ENCODE peak calls at places on chromosomes 4 and X, in six cellular contexts. One of them, this sample, is unnamed.

GRCh38 chr4:25065901-25066610 is 35.3 kb upstream of the LGI2 start:
- DNase-seq in mammary epithelial cell: no peak
- DNase-seq in MCF 10A: no peak
- DNase-seq in mucosa of descending colon: no peak
- DNase-seq in lower leg skin: no peak
- DNase-seq in breast epithelium: no peak
- DNase-seq in this sample: no peak

GRCh38 chr4:82517043-82517442 is 44.7 kb downstream of the TMEM150C start:
- DNase-seq in mammary epithelial cell: no peak
- DNase-seq in MCF 10A: no peak
- DNase-seq in mucosa of descending colon: no peak
- DNase-seq in lower leg skin: no peak
- DNase-seq in breast epithelium: no peak
- DNase-seq in this sample: no peak

GRCh38 chr4:73869130-73870055 is at the start of gene CXCL1:
- DNase-seq in mammary epithelial cell: peak
- DNase-seq in MCF 10A: peak
- DNase-seq in mucosa of descending colon: peak
- DNase-seq in lower leg skin: no peak
- DNase-seq in breast epithelium: no peak
- DNase-seq in this sample: no peak

GRCh38 chr4:1494416-1495315 is 88.4 kb upstream of the NKX1-1 start:
- DNase-seq in mammary epithelial cell: no peak
- DNase-seq in MCF 10A: no peak
- DNase-seq in mucosa of descending colon: no peak
- DNase-seq in lower leg skin: no peak
- DNase-seq in breast epithelium: no peak
- DNase-seq in this sample: no peak

GRCh38 chrX:48541140-48541814 is 1.8 kb downstream of the TBC1D25 start:
- DNase-seq in mammary epithelial cell: no peak
- DNase-seq in MCF 10A: no peak
- DNase-seq in mucosa of descending colon: no peak
- DNase-seq in lower leg skin: no peak
- DNase-seq in breast epithelium: no peak
- DNase-seq in this sample: no peak

GRCh38 chr4:37008199-37008598 is 236.3 kb upstream of the NWD2 start:
- DNase-seq in mammary epithelial cell: no peak
- DNase-seq in MCF 10A: peak
- DNase-seq in mucosa of descending colon: peak
- DNase-seq in lower leg skin: no peak
- DNase-seq in breast epithelium: no peak
- DNase-seq in this sample: no peak

GRCh38 chr4:149793459-149793858 is 22.2 kb downstream of the IQCM start:
- DNase-seq in mammary epithelial cell: peak
- DNase-seq in MCF 10A: peak
- DNase-seq in mucosa of descending colon: no peak
- DNase-seq in lower leg skin: no peak
- DNase-seq in breast epithelium: no peak
- DNase-seq in this sample: no peak

GRCh38 chr4:65422109-65422508 is 248.2 kb downstream of the EPHA5 start:
- DNase-seq in mammary epithelial cell: no peak
- DNase-seq in MCF 10A: no peak
- DNase-seq in mucosa of descending colon: no peak
- DNase-seq in lower leg skin: no peak
- DNase-seq in breast epithelium: no peak
- DNase-seq in this sample: no peak

GRCh38 chr4:52015366-52015765 is 4.8 kb downstream of the LRRC66 start:
- DNase-seq in mammary epithelial cell: no peak
- DNase-seq in MCF 10A: peak
- DNase-seq in mucosa of descending colon: no peak
- DNase-seq in lower leg skin: no peak
- DNase-seq in breast epithelium: no peak
- DNase-seq in this sample: no peak

GRCh38 chr4:81601270-81601694 is 129.6 kb upstream of the RASGEF1B start:
- DNase-seq in mammary epithelial cell: no peak
- DNase-seq in MCF 10A: no peak
- DNase-seq in mucosa of descending colon: no peak
- DNase-seq in lower leg skin: no peak
- DNase-seq in breast epithelium: no peak
- DNase-seq in this sample: no peak

GRCh38 chr4:156941940-156942548 is 29.6 kb downstream of the PDGFC start:
- DNase-seq in mammary epithelial cell: peak
- DNase-seq in MCF 10A: peak
- DNase-seq in mucosa of descending colon: peak
- DNase-seq in lower leg skin: no peak
- DNase-seq in breast epithelium: peak
- DNase-seq in this sample: no peak

GRCh38 chrX:25144043-25144940 is 128.5 kb upstream of the ARX start:
- DNase-seq in mammary epithelial cell: peak
- DNase-seq in MCF 10A: peak
- DNase-seq in mucosa of descending colon: peak
- DNase-seq in lower leg skin: peak
- DNase-seq in breast epithelium: peak
- DNase-seq in this sample: no peak

GRCh38 chrX:68632491-68632890 is 15.0 kb upstream of the STARD8 start:
- DNase-seq in mammary epithelial cell: no peak
- DNase-seq in MCF 10A: no peak
- DNase-seq in mucosa of descending colon: no peak
- DNase-seq in lower leg skin: no peak
- DNase-seq in breast epithelium: no peak
- DNase-seq in this sample: no peak

GRCh38 chr4:70544279-70544870 is 26.0 kb downstream of the AMTN start:
- DNase-seq in mammary epithelial cell: peak
- DNase-seq in MCF 10A: peak
- DNase-seq in mucosa of descending colon: no peak
- DNase-seq in lower leg skin: no peak
- DNase-seq in breast epithelium: no peak
- DNase-seq in this sample: no peak

GRCh38 chr4:187606581-187606980 is 389.0 kb upstream of the ZFP42 start:
- DNase-seq in mammary epithelial cell: peak
- DNase-seq in MCF 10A: peak
- DNase-seq in mucosa of descending colon: peak
- DNase-seq in lower leg skin: no peak
- DNase-seq in breast epithelium: no peak
- DNase-seq in this sample: no peak

GRCh38 chr4:118826723-118827444 is 9.0 kb downstream of the SEC24D start:
- DNase-seq in mammary epithelial cell: no peak
- DNase-seq in MCF 10A: no peak
- DNase-seq in mucosa of descending colon: no peak
- DNase-seq in lower leg skin: no peak
- DNase-seq in breast epithelium: no peak
- DNase-seq in this sample: no peak

GRCh38 chrX:47579537-47579936 is 2.7 kb upstream of the TIMP1 start:
- DNase-seq in mammary epithelial cell: no peak
- DNase-seq in MCF 10A: peak
- DNase-seq in mucosa of descending colon: no peak
- DNase-seq in lower leg skin: no peak
- DNase-seq in breast epithelium: no peak
- DNase-seq in this sample: no peak

GRCh38 chrX:8823698-8824097 is 22.5 kb upstream of the FAM9A start:
- DNase-seq in mammary epithelial cell: no peak
- DNase-seq in MCF 10A: no peak
- DNase-seq in mucosa of descending colon: no peak
- DNase-seq in lower leg skin: no peak
- DNase-seq in breast epithelium: no peak
- DNase-seq in this sample: no peak

GRCh38 chrX:21926116-21926515 is 14.4 kb upstream of the SMS start:
- DNase-seq in mammary epithelial cell: no peak
- DNase-seq in MCF 10A: peak
- DNase-seq in mucosa of descending colon: no peak
- DNase-seq in lower leg skin: no peak
- DNase-seq in breast epithelium: no peak
- DNase-seq in this sample: no peak

GRCh38 chr4:28926156-28926555 is 1794.0 kb upstream of the PCDH7 start:
- DNase-seq in mammary epithelial cell: no peak
- DNase-seq in MCF 10A: no peak
- DNase-seq in mucosa of descending colon: no peak
- DNase-seq in lower leg skin: no peak
- DNase-seq in breast epithelium: no peak
- DNase-seq in this sample: no peak

GRCh38 chr4:139647184-139647583 is 18.4 kb upstream of the MGST2 start:
- DNase-seq in mammary epithelial cell: no peak
- DNase-seq in MCF 10A: peak
- DNase-seq in mucosa of descending colon: no peak
- DNase-seq in lower leg skin: no peak
- DNase-seq in breast epithelium: no peak
- DNase-seq in this sample: no peak

GRCh38 chr4:137283737-137284136 is 248.6 kb downstream of the PCDH18 start:
- DNase-seq in mammary epithelial cell: peak
- DNase-seq in MCF 10A: peak
- DNase-seq in mucosa of descending colon: no peak
- DNase-seq in lower leg skin: no peak
- DNase-seq in breast epithelium: no peak
- DNase-seq in this sample: no peak

GRCh38 chrX:66045894-66046293 is 6.0 kb upstream of the VSIG4 start:
- DNase-seq in mammary epithelial cell: peak
- DNase-seq in MCF 10A: no peak
- DNase-seq in mucosa of descending colon: no peak
- DNase-seq in lower leg skin: no peak
- DNase-seq in breast epithelium: no peak
- DNase-seq in this sample: no peak

GRCh38 chr4:34181311-34181808 is 2063.0 kb downstream of the ARAP2 start:
- DNase-seq in mammary epithelial cell: peak
- DNase-seq in MCF 10A: peak
- DNase-seq in mucosa of descending colon: no peak
- DNase-seq in lower leg skin: no peak
- DNase-seq in breast epithelium: no peak
- DNase-seq in this sample: no peak

GRCh38 chr4:106587558-106587957 is 219.0 kb upstream of the GIMD1 start:
- DNase-seq in mammary epithelial cell: peak
- DNase-seq in MCF 10A: peak
- DNase-seq in mucosa of descending colon: no peak
- DNase-seq in lower leg skin: no peak
- DNase-seq in breast epithelium: no peak
- DNase-seq in this sample: no peak

GRCh38 chrX:79524642-79525041 is 157.5 kb upstream of the ITM2A start:
- DNase-seq in mammary epithelial cell: peak
- DNase-seq in MCF 10A: peak
- DNase-seq in mucosa of descending colon: no peak
- DNase-seq in lower leg skin: no peak
- DNase-seq in breast epithelium: no peak
- DNase-seq in this sample: no peak

GRCh38 chr4:73379946-73380345 is 24.1 kb upstream of the ALB start:
- DNase-seq in mammary epithelial cell: peak
- DNase-seq in MCF 10A: peak
- DNase-seq in mucosa of descending colon: no peak
- DNase-seq in lower leg skin: no peak
- DNase-seq in breast epithelium: no peak
- DNase-seq in this sample: no peak

GRCh38 chr4:152556814-152557213 is 20.9 kb upstream of the FBXW7 start:
- DNase-seq in mammary epithelial cell: no peak
- DNase-seq in MCF 10A: no peak
- DNase-seq in mucosa of descending colon: no peak
- DNase-seq in lower leg skin: no peak
- DNase-seq in breast epithelium: no peak
- DNase-seq in this sample: no peak

DNA sequence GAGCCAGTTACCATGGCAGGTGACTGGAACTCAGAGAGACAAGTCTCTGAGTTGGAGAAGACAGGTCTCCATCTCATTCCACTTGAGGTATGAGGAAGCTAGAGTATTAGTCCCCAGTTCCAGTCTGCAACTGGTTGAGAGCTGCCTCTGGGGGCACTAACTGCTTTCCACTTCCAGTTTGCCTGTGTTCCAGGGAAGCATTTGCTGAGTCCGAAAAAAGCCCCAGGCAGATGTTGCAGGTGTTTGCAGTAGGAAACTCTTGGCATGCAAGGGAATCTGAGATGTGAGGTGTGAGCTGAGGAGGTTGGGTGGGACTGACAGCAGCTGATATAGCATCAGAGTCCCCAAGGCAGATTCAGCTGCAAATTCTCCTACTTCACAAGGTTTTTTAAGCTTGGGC is 272.2 kb upstream of the CASK start:
- DNase-seq in mammary epithelial cell: no peak
- DNase-seq in MCF 10A: no peak
- DNase-seq in mucosa of descending colon: no peak
- DNase-seq in lower leg skin: no peak
- DNase-seq in breast epithelium: no peak
- DNase-seq in this sample: no peak
- TF ChIP-seq CTCF in mammary epithelial cell: no peak
- TF ChIP-seq CTCF in MCF 10A: no peak
- TF ChIP-seq CTCF in mucosa of descending colon: no peak
- TF ChIP-seq CTCF in lower leg skin: no peak
- TF ChIP-seq CTCF in breast epithelium: no peak
- TF ChIP-seq CTCF in this sample: no peak

GRCh38 chrX:151226941-151227340 is 50.6 kb downstream of the GPR50 start:
- DNase-seq in mammary epithelial cell: no peak
- DNase-seq in MCF 10A: no peak
- DNase-seq in mucosa of descending colon: no peak
- DNase-seq in lower leg skin: no peak
- DNase-seq in breast epithelium: no peak
- DNase-seq in this sample: no peak
- TF ChIP-seq CTCF in mammary epithelial cell: no peak
- TF ChIP-seq CTCF in MCF 10A: no peak
- TF ChIP-seq CTCF in mucosa of descending colon: no peak
- TF ChIP-seq CTCF in lower leg skin: no peak
- TF ChIP-seq CTCF in breast epithelium: no peak
- TF ChIP-seq CTCF in this sample: no peak

DNA sequence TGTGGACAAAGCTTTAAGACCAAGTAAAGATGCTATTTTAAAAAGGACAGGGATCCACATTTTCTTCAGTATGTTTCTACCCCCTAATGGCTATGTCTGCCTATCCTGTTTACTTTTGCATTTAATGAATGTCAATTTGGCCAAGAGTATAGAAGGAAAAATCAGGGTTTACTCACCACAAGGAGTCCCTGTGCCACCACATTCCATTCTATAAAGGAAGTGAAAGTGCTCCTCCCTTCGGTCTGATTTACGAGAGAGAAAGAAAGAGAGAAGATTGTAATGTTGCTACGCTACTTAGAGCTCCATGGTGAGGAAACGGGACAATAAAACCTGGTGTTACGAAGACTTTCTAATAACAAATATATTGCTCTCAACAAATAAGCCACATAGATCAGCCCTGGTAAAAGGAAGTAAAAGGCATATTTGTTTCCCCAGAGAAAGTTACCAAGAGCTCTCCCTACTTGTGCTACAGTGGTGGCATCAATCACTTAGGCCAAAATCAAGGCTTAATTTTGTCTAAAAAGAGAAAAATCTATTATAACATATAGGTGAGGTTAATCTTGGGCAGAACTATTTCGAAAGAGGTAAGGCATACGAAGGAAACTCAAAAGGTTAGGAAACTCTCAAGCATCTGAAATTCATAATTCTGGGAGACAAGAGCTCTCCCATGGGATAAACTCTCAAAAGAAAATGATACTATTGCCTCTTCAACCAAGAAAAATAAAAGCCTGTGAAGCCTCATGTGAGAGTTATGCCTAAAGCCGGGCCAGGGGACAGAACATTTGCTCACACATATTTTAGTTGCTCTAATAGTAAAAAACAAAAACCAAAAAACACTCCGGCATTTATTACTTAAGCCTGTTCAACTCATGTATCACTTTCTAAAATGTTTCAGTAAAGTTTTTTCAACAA is 29.5 kb downstream of the TAPT1 start:
- DNase-seq in mammary epithelial cell: peak
- DNase-seq in MCF 10A: peak
- DNase-seq in mucosa of descending colon: peak
- DNase-seq in lower leg skin: no peak
- DNase-seq in breast epithelium: no peak
- DNase-seq in this sample: no peak
- TF ChIP-seq CTCF in mammary epithelial cell: peak
- TF ChIP-seq CTCF in MCF 10A: peak
- TF ChIP-seq CTCF in mucosa of descending colon: no peak
- TF ChIP-seq CTCF in lower leg skin: no peak
- TF ChIP-seq CTCF in breast epithelium: peak
- TF ChIP-seq CTCF in this sample: peak

GRCh38 chrX:137926090-137926489 is 360.2 kb downstream of the ZIC3 start:
- DNase-seq in mammary epithelial cell: no peak
- DNase-seq in MCF 10A: peak
- DNase-seq in mucosa of descending colon: no peak
- DNase-seq in lower leg skin: no peak
- DNase-seq in breast epithelium: no peak
- DNase-seq in this sample: no peak
- TF ChIP-seq CTCF in mammary epithelial cell: no peak
- TF ChIP-seq CTCF in MCF 10A: peak
- TF ChIP-seq CTCF in mucosa of descending colon: no peak
- TF ChIP-seq CTCF in lower leg skin: no peak
- TF ChIP-seq CTCF in breast epithelium: no peak
- TF ChIP-seq CTCF in this sample: peak